ENCODE peak calls at places on chromosome 16, in four cellular contexts. One of them, this sample, is unnamed.

GRCh38 chr16:57694556-57695377 is at the start of gene DRC7:
- DNase-seq in HepG2: peak; percentile 86
- DNase-seq in GM12878: no peak
- DNase-seq in H1: peak; percentile 64
- DNase-seq in this sample: peak; percentile 82

GRCh38 chr16:30005341-30006094 is 5.3 kb downstream of the DOC2A start:
- DNase-seq in H1: no peak
- DNase-seq in HepG2: peak; percentile 54
- DNase-seq in GM12878: no peak
- DNase-seq in this sample: peak; percentile 61

GRCh38 chr16:55323637-55324490 is at the start of gene IRX6:
- DNase-seq in H1: peak; percentile 93
- DNase-seq in HepG2: no peak
- DNase-seq in GM12878: no peak
- DNase-seq in this sample: peak; percentile 50

GRCh38 chr16:29226782-29227181 is 179.7 kb downstream of the NPIPB11 start:
- DNase-seq in GM12878: no peak
- DNase-seq in HepG2: no peak
- DNase-seq in H1: no peak
- DNase-seq in this sample: no peak

GRCh38 chr16:29806641-29807425 is 504 bp downstream of the MAZ start:
- DNase-seq in H1: peak; percentile 79
- DNase-seq in HepG2: peak; percentile 76
- DNase-seq in GM12878: no peak
- DNase-seq in this sample: peak; percentile 63

GRCh38 chr16:81632392-81633146 is 146.5 kb upstream of the PLCG2 start:
- DNase-seq in GM12878: no peak
- DNase-seq in H1: no peak
- DNase-seq in HepG2: no peak
- DNase-seq in this sample: peak; percentile 74

GRCh38 chr16:70770968-70771552 is 29.9 kb downstream of the VAC14 start:
- DNase-seq in H1: peak; percentile 96
- DNase-seq in HepG2: peak; percentile 55
- DNase-seq in GM12878: no peak
- DNase-seq in this sample: peak; percentile 81

GRCh38 chr16:80285089-80285488 is 255.7 kb upstream of the DYNLRB2 start:
- DNase-seq in H1: no peak
- DNase-seq in GM12878: no peak
- DNase-seq in HepG2: no peak
- DNase-seq in this sample: no peak

GRCh38 chr16:75218256-75219076 is at the start of gene CTRB1:
- DNase-seq in GM12878: no peak
- DNase-seq in HepG2: no peak
- DNase-seq in H1: no peak
- DNase-seq in this sample: no peak

GRCh38 chr16:87431926-87432325 is 39.8 kb downstream of the MAP1LC3B start:
- DNase-seq in H1: no peak
- DNase-seq in HepG2: no peak
- DNase-seq in GM12878: no peak
- DNase-seq in this sample: no peak

GRCh38 chr16:12553191-12553590 is 250.5 kb downstream of the CPPED1 start:
- DNase-seq in H1: no peak
- DNase-seq in HepG2: no peak
- DNase-seq in GM12878: no peak
- DNase-seq in this sample: no peak

GRCh38 chr16:64206877-64207276 is 915.0 kb downstream of the CDH11 start:
- DNase-seq in GM12878: no peak
- DNase-seq in H1: no peak
- DNase-seq in HepG2: no peak
- DNase-seq in this sample: no peak

GRCh38 chr16:1543085-1543896 is 9.8 kb downstream of the TMEM204 start:
- DNase-seq in HepG2: peak; percentile 39
- DNase-seq in GM12878: peak; percentile 20
- DNase-seq in H1: no peak
- DNase-seq in this sample: peak; percentile 69

GRCh38 chr16:23835390-23836077 is at the start of gene PRKCB:
- DNase-seq in H1: peak; percentile 97
- DNase-seq in GM12878: no peak
- DNase-seq in HepG2: no peak
- DNase-seq in this sample: peak; percentile 91

GRCh38 chr16:47463771-47464624 is 2.9 kb downstream of the PHKB start:
- DNase-seq in HepG2: no peak
- DNase-seq in GM12878: no peak
- DNase-seq in H1: no peak
- DNase-seq in this sample: no peak

GRCh38 chr16:86181526-86181925 is 282.6 kb downstream of the IRF8 start:
- DNase-seq in GM12878: no peak
- DNase-seq in HepG2: no peak
- DNase-seq in H1: no peak
- DNase-seq in this sample: peak; percentile 43
- TF ChIP-seq HDAC6 in GM12878: no peak
- TF ChIP-seq HDAC6 in HepG2: no peak
- TF ChIP-seq HDAC6 in H1: no peak
- TF ChIP-seq HDAC6 in this sample: no peak

DNA sequence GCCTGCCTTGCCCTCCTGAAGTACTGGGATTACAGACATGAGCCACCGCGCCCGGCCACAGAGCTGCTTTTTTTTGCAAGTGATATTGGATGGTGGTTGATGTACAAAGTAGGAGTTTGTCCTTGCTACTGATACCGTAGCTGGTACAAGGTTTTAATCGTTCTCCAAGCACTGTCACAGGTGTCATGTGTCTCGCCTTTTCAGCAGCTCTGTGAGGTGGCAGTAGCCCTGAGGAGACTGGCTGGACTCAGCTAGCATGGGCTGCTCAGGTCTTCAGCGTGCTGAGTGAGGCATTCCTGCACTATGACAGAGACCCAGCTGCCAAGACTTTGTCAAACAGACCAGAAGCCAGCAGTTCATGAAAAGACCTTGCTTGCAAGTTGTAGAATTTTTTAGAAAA is 7.2 kb downstream of the WWOX start:
- DNase-seq in GM12878: no peak
- DNase-seq in H1: no peak
- DNase-seq in HepG2: no peak
- DNase-seq in this sample: no peak
- TF ChIP-seq EP300 in GM12878: no peak
- TF ChIP-seq EP300 in H1: no peak
- TF ChIP-seq EP300 in HepG2: no peak
- TF ChIP-seq EP300 in this sample: no peak

DNA sequence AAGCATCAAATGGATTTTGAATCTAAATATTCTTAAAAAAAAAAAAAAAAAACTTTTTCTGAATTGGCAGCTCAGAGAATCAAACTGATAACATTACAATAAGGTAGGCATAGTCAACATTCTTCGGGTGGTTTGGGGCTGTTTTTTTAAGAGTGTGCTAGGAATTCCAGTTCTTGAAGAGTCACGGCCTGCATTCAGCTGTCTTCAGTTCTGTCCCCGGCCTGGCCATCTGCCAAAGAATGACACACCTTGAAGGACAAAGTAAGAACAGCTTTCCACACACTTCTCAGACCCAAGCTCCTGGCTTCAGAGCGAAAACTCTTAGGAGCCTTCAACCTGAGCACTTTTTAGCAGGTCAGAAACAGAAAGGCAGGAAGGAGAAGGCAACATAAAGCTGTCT is 524.2 kb upstream of the ZFHX3 start:
- DNase-seq in H1: no peak
- DNase-seq in GM12878: no peak
- DNase-seq in HepG2: no peak
- DNase-seq in this sample: no peak
- TF ChIP-seq CREB1 in H1: no peak
- TF ChIP-seq CREB1 in GM12878: no peak
- TF ChIP-seq CREB1 in HepG2: no peak
- TF ChIP-seq CREB1 in this sample: no peak

GRCh38 chr16:84183911-84184310 is 2.9 kb downstream of the TAF1C start:
- DNase-seq in HepG2: no peak
- DNase-seq in H1: no peak
- DNase-seq in GM12878: no peak
- DNase-seq in this sample: no peak
- TF ChIP-seq HDAC6 in HepG2: no peak
- TF ChIP-seq HDAC6 in H1: no peak
- TF ChIP-seq HDAC6 in GM12878: no peak
- TF ChIP-seq HDAC6 in this sample: no peak

GRCh38 chr16:31033709-31034492 is 543 bp downstream of the STX4 start:
- DNase-seq in GM12878: peak; percentile 54
- DNase-seq in H1: peak; percentile 90
- DNase-seq in HepG2: peak; percentile 89
- DNase-seq in this sample: peak; percentile 97

GRCh38 chr16:31038993-31039392 is 5.6 kb downstream of the STX4 start:
- DNase-seq in HepG2: no peak
- DNase-seq in H1: no peak
- DNase-seq in GM12878: no peak
- DNase-seq in this sample: no peak

GRCh38 chr16:31029272-31029671 is 4.1 kb upstream of the STX4 start:
- DNase-seq in H1: no peak
- DNase-seq in HepG2: no peak
- DNase-seq in GM12878: no peak
- DNase-seq in this sample: no peak

DNA sequence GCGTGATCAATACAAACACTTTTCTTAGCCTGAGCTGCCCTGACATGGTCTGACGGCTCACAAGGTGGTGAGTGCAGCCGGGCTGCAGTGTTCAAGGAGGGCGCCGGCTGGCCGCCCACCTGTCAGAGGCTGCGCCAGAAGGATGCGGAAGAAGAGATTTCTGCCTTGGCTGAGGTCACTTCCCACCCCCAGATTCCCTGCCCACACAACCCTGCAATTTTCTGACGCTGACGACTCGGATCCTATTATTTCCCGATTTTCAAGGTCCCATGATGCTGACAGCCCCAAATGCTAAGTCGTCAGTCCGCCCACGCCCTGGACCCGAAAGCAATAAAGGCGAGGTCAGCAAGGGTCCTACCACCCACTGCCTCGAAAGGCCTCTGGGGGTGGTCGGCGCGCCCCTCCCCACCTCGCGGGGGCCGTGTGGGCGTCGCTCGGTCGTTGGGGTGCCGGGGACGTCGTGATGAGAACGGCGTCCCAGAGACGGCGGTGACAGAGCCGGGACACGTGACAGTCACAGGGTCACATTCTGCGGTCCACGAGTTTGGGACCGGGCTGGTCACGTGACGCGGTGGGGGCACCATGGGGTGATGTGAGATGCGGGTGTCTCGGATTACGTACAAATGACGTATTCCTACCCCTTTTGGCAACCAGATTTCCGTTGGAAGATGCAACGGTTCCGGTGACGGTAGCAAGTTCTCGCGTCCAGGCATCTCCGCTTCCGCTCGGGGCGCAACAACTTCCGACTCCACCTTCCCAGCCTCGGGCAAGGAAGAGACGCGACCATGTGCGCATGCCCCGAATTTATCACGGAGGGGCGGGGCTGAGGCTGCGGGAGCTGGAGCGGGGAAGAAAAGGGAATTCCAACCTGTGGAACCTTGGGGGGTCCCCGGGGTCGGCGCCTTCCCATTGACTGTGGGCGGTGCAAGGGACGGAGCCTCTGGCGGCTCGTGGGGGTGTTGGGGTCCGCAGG is at the start of gene STX4:
- DNase-seq in GM12878: peak; percentile 97
- DNase-seq in HepG2: peak; percentile 94
- DNase-seq in H1: peak; percentile 98
- DNase-seq in this sample: peak; percentile 99
- TF ChIP-seq EP300 in GM12878: peak; percentile 79
- TF ChIP-seq EP300 in HepG2: peak; percentile 56
- TF ChIP-seq EP300 in H1: no peak
- TF ChIP-seq EP300 in this sample: peak; percentile 81

This sample was measured in K562.